ENCODE peak calls at places on chromosome X, in four cellular contexts. N is AG09309, T is astrocyte of the cerebellum, C is kidney. O is an unnamed sample.

GRCh38 chrX:11100281-11101035 is 10.7 kb upstream of the HCCS start:
- DNase-seq in N (no peak), T (peak; percentile 55), C (no peak), O (peak; percentile 41)

GRCh38 chrX:102959471-102959870 is 22.4 kb downstream of the RAB40AL start:
- DNase-seq in N (no peak), T (no peak), C (no peak), O (no peak)

GRCh38 chrX:107894038-107894437 is 68.4 kb downstream of the MID2 start:
- DNase-seq in N (no peak), T (peak; percentile 3), C (no peak), O (no peak)

GRCh38 chrX:150365051-150365952 is 2.2 kb downstream of the MAMLD1 start:
- DNase-seq in N (no peak), T (no peak), C (peak; percentile 88), O (no peak)

GRCh38 chrX:46865281-46865680 is 28.4 kb downstream of the RP2 start:
- DNase-seq in N (no peak), T (peak; percentile 20), C (no peak), O (no peak)

GRCh38 chrX:148381603-148382002 is 118.8 kb upstream of the AFF2 start:
- DNase-seq in N (no peak), T (no peak), C (no peak), O (no peak)

GRCh38 chrX:70454441-70455365 is 10.1 kb downstream of the DLG3 start:
- DNase-seq in N (no peak), T (peak; percentile 39), C (peak; percentile 95), O (no peak)

GRCh38 chrX:27966955-27967354 is 14.3 kb downstream of the DCAF8L1 start:
- DNase-seq in N (no peak), T (peak; percentile 57), C (no peak), O (no peak)

GRCh38 chrX:131763674-131764073 is 219.8 kb downstream of the OR13H1 start:
- DNase-seq in N (peak; percentile 83), T (peak; percentile 82), C (no peak), O (peak; percentile 78)

GRCh38 chrX:70535198-70535597 is 90.6 kb downstream of the DLG3 start:
- DNase-seq in N (no peak), T (no peak), C (no peak), O (no peak)

GRCh38 chrX:64169988-64170387 is 35.5 kb downstream of the AMER1 start:
- DNase-seq in N (no peak), T (no peak), C (no peak), O (no peak)

GRCh38 chrX:47583240-47583861 is 1.1 kb downstream of the TIMP1 start:
- DNase-seq in N (no peak), T (no peak), C (no peak), O (no peak)

GRCh38 chrX:144809025-144809424 is 438.3 kb upstream of the SPANXN1 start:
- DNase-seq in N (no peak), T (no peak), C (no peak), O (no peak)

GRCh38 chrX:100413231-100413630 is 3.2 kb upstream of the PCDH19 start:
- DNase-seq in N (peak; percentile 13), T (peak; percentile 36), C (no peak), O (peak; percentile 19)

GRCh38 chrX:84487365-84488353 is 14.6 kb downstream of the HDX start:
- DNase-seq in N (no peak), T (no peak), C (no peak), O (no peak)

GRCh38 chrX:31255310-31256033 is 183.6 kb upstream of the FTHL17 start:
- DNase-seq in N (no peak), T (no peak), C (no peak), O (no peak)

GRCh38 chrX:72097081-72097480 is 34.6 kb downstream of the RTL5 start:
- DNase-seq in N (no peak), T (no peak), C (no peak), O (no peak)

GRCh38 chrX:66914082-66914481 is 275.2 kb upstream of the EDA2R start:
- DNase-seq in N (no peak), T (no peak), C (no peak), O (no peak)

GRCh38 chrX:18542131-18542530 is 116.7 kb downstream of the CDKL5 start:
- DNase-seq in N (no peak), T (no peak), C (no peak), O (no peak)

GRCh38 chrX:120485562-120486520 is 16.7 kb upstream of the LAMP2 start:
- DNase-seq in N (peak; percentile 45), T (peak; percentile 72), C (peak; percentile 84), O (peak; percentile 43)

GRCh38 chrX:99795495-99795894 is 614.6 kb downstream of the PCDH19 start:
- DNase-seq in N (no peak), T (no peak), C (no peak), O (no peak)

GRCh38 chrX:20989361-20989760 is 384.9 kb upstream of the CNKSR2 start:
- DNase-seq in N (no peak), T (no peak), C (no peak), O (no peak)

GRCh38 chrX:117835034-117835433 is 281.6 kb downstream of the KLHL13 start:
- DNase-seq in N (no peak), T (no peak), C (peak; percentile 26), O (no peak)

GRCh38 chrX:106780259-106780658 is 22.2 kb upstream of the TBC1D8B start:
- DNase-seq in N (no peak), T (no peak), C (no peak), O (no peak)

GRCh38 chrX:47179221-47179927 is 14.3 kb upstream of the UBA1 start:
- DNase-seq in N (no peak), T (no peak), C (peak; percentile 64), O (no peak)

GRCh38 chrX:51876441-51876840 is 17.0 kb upstream of the MAGED1 start:
- DNase-seq in N (no peak), T (no peak), C (no peak), O (no peak)

GRCh38 chrX:121641560-121641959 is 594.1 kb downstream of the GLUD2 start:
- DNase-seq in N (peak; percentile 24), T (peak; percentile 38), C (no peak), O (peak; percentile 52)

GRCh38 chrX:113260474-113260873 is 419.8 kb upstream of the AMOT start:
- DNase-seq in N (no peak), T (no peak), C (no peak), O (no peak)

GRCh38 chrX:136157187-136157586 is 9.9 kb downstream of the FHL1 start:
- DNase-seq in N (no peak), T (no peak), C (no peak), O (no peak)

GRCh38 chrX:15973299-15973698 is 118.7 kb upstream of the AP1S2 start:
- DNase-seq in N (no peak), T (no peak), C (no peak), O (no peak)

GRCh38 chrX:25206761-25207160 is 191.0 kb upstream of the ARX start:
- DNase-seq in N (no peak), T (peak; percentile 2), C (no peak), O (no peak)

GRCh38 chrX:14026121-14026520 is 3.6 kb downstream of the GEMIN8 start:
- DNase-seq in N (no peak), T (no peak), C (no peak), O (no peak)

GRCh38 chrX:140766024-140766611 is 56.6 kb downstream of the LINC00632 start:
- DNase-seq in N (no peak), T (peak; percentile 56), C (no peak), O (peak; percentile 31)

GRCh38 chrX:36414056-36414455 is 494.5 kb downstream of the CFAP47 start:
- DNase-seq in N (no peak), T (no peak), C (no peak), O (no peak)

GRCh38 chrX:53284684-53285447 is 3.5 kb upstream of the IQSEC2 start:
- DNase-seq in N (no peak), T (no peak), C (peak; percentile 83), O (no peak)

GRCh38 chrX:39157796-39158195 is 356.5 kb downstream of the MID1IP1 start:
- DNase-seq in N (no peak), T (peak; percentile 31), C (no peak), O (no peak)

GRCh38 chrX:137747231-137747630 is 181.3 kb downstream of the ZIC3 start:
- DNase-seq in N (no peak), T (no peak), C (no peak), O (no peak)

GRCh38 chrX:67725471-67725870 is 181.7 kb downstream of the AR start:
- DNase-seq in N (no peak), T (no peak), C (no peak), O (no peak)

DNA sequence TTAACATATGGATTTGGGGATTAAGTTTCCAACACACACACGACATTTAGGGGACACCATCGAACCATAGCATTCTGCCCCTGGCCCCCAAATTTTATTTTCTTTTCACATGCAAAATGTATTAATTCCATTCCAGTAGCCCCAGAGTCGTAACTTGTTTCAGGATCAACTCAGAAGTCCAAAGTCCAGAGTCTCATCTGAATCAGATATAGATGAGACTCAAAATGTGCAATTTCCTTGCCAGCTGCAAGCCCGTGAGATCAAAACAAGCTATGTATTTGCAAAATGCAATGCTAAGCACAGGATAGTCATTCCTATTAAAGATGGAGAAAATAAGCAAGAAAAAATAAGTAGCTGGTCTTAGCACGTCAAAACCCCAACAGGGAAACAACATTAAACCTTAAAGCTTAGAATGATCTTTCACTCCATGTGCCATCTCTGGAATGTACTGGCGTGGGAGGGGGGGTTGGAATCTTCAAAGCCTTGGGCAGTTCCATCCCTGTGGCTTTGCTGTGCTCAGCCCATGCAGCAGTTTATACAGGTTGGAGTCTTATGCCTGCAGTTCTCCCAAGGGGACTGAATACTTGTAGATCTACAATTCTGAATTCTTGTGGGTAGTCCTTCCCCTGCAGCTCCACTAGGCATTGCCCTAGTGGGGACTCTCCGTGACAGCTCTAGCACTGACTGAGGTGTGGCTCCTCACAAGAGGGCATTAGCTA is 47.7 kb upstream of the SYTL5 start:
- DNase-seq in N (no peak), T (peak; percentile 23), C (no peak), O (no peak)
- TF ChIP-seq CTCF in N (no peak), T (no peak), C (no peak), O (no peak)

DNA sequence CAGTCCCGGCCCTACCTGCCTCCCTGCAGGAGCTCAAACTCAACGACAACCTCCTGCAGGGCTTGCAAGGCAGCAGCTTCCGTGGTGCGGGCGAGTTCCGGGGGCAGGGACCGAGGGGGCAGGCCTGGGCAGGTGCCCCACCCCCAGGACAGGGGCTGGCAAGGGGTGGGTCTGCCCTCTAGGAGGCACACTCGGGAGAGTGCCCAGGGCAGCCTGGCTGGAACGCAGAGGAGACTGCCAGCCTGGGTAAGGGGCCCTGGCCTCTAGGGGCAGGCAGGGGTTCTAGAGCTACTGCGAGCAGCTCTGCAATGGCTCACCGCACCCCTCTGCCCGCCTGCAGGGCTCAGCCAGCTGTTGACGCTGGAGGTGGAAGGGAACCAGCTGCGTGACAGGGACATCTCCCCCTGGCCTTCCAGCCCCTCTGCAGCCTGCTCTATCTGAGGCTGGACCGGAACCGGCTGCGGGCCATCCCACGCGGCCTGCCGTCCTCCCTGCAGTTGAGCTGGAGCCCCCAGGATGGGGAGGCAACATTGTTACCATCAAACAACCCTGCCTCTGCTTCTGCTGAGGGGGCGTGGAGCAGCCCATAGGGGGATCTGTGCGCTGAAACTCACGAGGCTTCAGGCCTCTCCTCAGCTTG is 12.1 kb upstream of the HAUS7 start:
- DNase-seq in N (no peak), T (no peak), C (no peak), O (no peak)
- TF ChIP-seq CTCF in N (no peak), T (no peak), C (no peak), O (no peak)

GRCh38 chrX:76127341-76127740 is 45.5 kb upstream of the PBDC1 start:
- DNase-seq in N (no peak), T (no peak), C (no peak), O (no peak)
- TF ChIP-seq CTCF in N (no peak), T (no peak), C (no peak), O (no peak)

DNA sequence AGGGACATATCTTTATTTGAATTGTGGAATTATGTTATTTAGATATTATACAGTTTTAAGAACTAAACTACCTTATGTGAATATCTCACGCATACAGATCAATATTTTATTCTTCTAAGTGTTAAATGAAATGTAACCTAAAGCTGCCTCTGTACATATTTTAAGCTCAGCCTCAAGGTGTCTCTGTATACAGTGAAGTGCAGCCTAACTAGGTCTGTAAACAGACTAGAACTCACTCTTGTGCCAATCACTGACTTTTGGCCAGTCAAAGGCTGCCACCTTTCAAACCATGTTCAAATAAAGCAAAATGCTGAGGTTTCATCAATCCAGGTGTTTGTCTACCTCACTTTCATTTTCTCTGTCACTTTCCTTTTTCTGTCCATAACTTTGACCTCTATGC is 1074.5 kb upstream of the PRKX start:
- DNase-seq in N (no peak), T (no peak), C (no peak), O (no peak)
- TF ChIP-seq CTCF in N (no peak), T (no peak), C (no peak), O (no peak)

O was measured in AG09319.